ENCODE peak calls at places on chromosomes 3 and 15, in five cellular contexts. One of them, this sample, is unnamed.

GRCh38 chr15:68052431-68052830 is 1.7 kb upstream of the PIAS1 start:
- DNase-seq in thyroid gland: no peak
- DNase-seq in body of pancreas: no peak
- DNase-seq in IMR-90: peak
- DNase-seq in OCI-LY7: no peak
- DNase-seq in this sample: no peak

GRCh38 chr3:46027736-46028397 is 584 bp upstream of the XCR1 start:
- DNase-seq in thyroid gland: no peak
- DNase-seq in body of pancreas: no peak
- DNase-seq in IMR-90: no peak
- DNase-seq in OCI-LY7: peak
- DNase-seq in this sample: no peak

GRCh38 chr15:70095387-70096214 is 2.1 kb downstream of the TLE3 start:
- DNase-seq in thyroid gland: peak
- DNase-seq in body of pancreas: peak
- DNase-seq in IMR-90: no peak
- DNase-seq in OCI-LY7: peak
- DNase-seq in this sample: no peak

GRCh38 chr15:59169337-59169736 is 37.3 kb upstream of the LDHAL6B start:
- DNase-seq in thyroid gland: no peak
- DNase-seq in body of pancreas: no peak
- DNase-seq in IMR-90: peak
- DNase-seq in OCI-LY7: no peak
- DNase-seq in this sample: no peak

GRCh38 chr3:61562810-61563613 is 1.6 kb downstream of the PTPRG start:
- DNase-seq in thyroid gland: peak
- DNase-seq in body of pancreas: peak
- DNase-seq in IMR-90: peak
- DNase-seq in OCI-LY7: no peak
- DNase-seq in this sample: no peak

GRCh38 chr15:43441316-43441715 is 51.6 kb downstream of the TP53BP1 start:
- DNase-seq in thyroid gland: no peak
- DNase-seq in body of pancreas: no peak
- DNase-seq in IMR-90: peak
- DNase-seq in OCI-LY7: no peak
- DNase-seq in this sample: no peak

GRCh38 chr3:124248471-124249028 is 256.6 kb upstream of the ROPN1 start:
- DNase-seq in thyroid gland: no peak
- DNase-seq in body of pancreas: peak
- DNase-seq in IMR-90: peak
- DNase-seq in OCI-LY7: no peak
- DNase-seq in this sample: no peak

GRCh38 chr3:178966299-178967183 is 105.1 kb downstream of the ZMAT3 start:
- DNase-seq in thyroid gland: no peak
- DNase-seq in body of pancreas: peak
- DNase-seq in IMR-90: peak
- DNase-seq in OCI-LY7: peak
- DNase-seq in this sample: peak

GRCh38 chr3:111577798-111578685 is 17.1 kb downstream of the ZBED2 start:
- DNase-seq in thyroid gland: no peak
- DNase-seq in body of pancreas: no peak
- DNase-seq in IMR-90: peak
- DNase-seq in OCI-LY7: peak
- DNase-seq in this sample: no peak

GRCh38 chr3:189724366-189724765 is 93.2 kb downstream of the TP63 start:
- DNase-seq in thyroid gland: no peak
- DNase-seq in body of pancreas: no peak
- DNase-seq in IMR-90: peak
- DNase-seq in OCI-LY7: no peak
- DNase-seq in this sample: no peak

DNA sequence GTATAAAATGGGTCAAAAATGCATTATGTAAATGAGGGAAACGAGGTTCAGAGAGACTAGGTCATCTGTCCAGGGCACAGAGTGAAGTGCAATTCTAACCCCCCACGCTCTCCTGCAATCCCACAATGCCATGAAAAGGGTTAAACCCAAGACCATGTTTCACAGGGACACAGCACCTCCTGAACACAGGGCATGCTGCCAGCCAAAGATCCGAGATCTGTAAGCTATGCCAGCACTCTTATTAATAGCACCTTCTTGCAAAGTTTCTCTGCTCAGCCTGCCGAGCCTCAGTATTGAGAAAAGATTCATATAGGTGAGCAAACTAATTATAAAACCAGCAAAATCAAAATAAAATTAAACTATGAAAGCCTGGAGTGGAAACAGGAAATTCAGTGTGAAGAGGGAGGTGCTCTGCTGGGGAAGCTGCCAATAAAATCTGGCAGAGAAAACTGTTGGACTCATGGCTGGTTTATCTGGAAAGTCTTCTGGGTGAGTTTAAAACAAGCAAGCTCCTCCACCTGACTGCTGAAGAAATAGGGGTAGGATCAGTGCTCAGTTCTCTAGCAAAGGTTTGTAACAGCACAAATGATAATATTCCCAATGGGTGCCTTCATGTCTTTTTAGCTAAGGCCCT is 50.3 kb downstream of the LRIG1 start:
- DNase-seq in thyroid gland: peak
- DNase-seq in body of pancreas: peak
- DNase-seq in IMR-90: peak
- DNase-seq in OCI-LY7: no peak
- DNase-seq in this sample: peak
- H3K4me3 ChIP-seq in thyroid gland: no peak
- H3K4me3 ChIP-seq in body of pancreas: no peak
- H3K4me3 ChIP-seq in IMR-90: no peak
- H3K4me3 ChIP-seq in OCI-LY7: no peak
- H3K4me3 ChIP-seq in this sample: peak

GRCh38 chr15:71422530-71423259 is 307.4 kb downstream of the THSD4 start:
- DNase-seq in thyroid gland: no peak
- DNase-seq in body of pancreas: no peak
- DNase-seq in IMR-90: no peak
- DNase-seq in OCI-LY7: no peak
- DNase-seq in this sample: no peak

GRCh38 chr15:71431345-71432336 is 316.4 kb downstream of the THSD4 start:
- DNase-seq in thyroid gland: no peak
- DNase-seq in body of pancreas: no peak
- DNase-seq in IMR-90: no peak
- DNase-seq in OCI-LY7: no peak
- DNase-seq in this sample: no peak

GRCh38 chr15:71424765-71425164 is 309.5 kb downstream of the THSD4 start:
- DNase-seq in thyroid gland: no peak
- DNase-seq in body of pancreas: no peak
- DNase-seq in IMR-90: peak
- DNase-seq in OCI-LY7: no peak
- DNase-seq in this sample: no peak

GRCh38 chr15:71425388-71425787 is 310.1 kb downstream of the THSD4 start:
- DNase-seq in thyroid gland: no peak
- DNase-seq in body of pancreas: no peak
- DNase-seq in IMR-90: no peak
- DNase-seq in OCI-LY7: no peak
- DNase-seq in this sample: no peak

GRCh38 chr15:71426792-71427191 is 311.5 kb downstream of the THSD4 start:
- DNase-seq in thyroid gland: no peak
- DNase-seq in body of pancreas: no peak
- DNase-seq in IMR-90: no peak
- DNase-seq in OCI-LY7: no peak
- DNase-seq in this sample: no peak
- H3K4me3 ChIP-seq in thyroid gland: no peak
- H3K4me3 ChIP-seq in body of pancreas: no peak
- H3K4me3 ChIP-seq in IMR-90: no peak
- H3K4me3 ChIP-seq in OCI-LY7: no peak
- H3K4me3 ChIP-seq in this sample: no peak

GRCh38 chr3:42511196-42511595 is 8.8 kb downstream of the VIPR1 start:
- DNase-seq in thyroid gland: no peak
- DNase-seq in body of pancreas: no peak
- DNase-seq in IMR-90: no peak
- DNase-seq in OCI-LY7: no peak
- DNase-seq in this sample: no peak
- H3K4me3 ChIP-seq in thyroid gland: no peak
- H3K4me3 ChIP-seq in body of pancreas: no peak
- H3K4me3 ChIP-seq in IMR-90: no peak
- H3K4me3 ChIP-seq in OCI-LY7: no peak
- H3K4me3 ChIP-seq in this sample: no peak

GRCh38 chr3:131048030-131048429 is 21.4 kb downstream of the NEK11 start:
- DNase-seq in thyroid gland: no peak
- DNase-seq in body of pancreas: no peak
- DNase-seq in IMR-90: no peak
- DNase-seq in OCI-LY7: no peak
- DNase-seq in this sample: no peak
- H3K4me3 ChIP-seq in thyroid gland: no peak
- H3K4me3 ChIP-seq in body of pancreas: no peak
- H3K4me3 ChIP-seq in IMR-90: no peak
- H3K4me3 ChIP-seq in OCI-LY7: no peak
- H3K4me3 ChIP-seq in this sample: no peak

GRCh38 chr3:89571298-89571697 is 463.9 kb downstream of the EPHA3 start:
- DNase-seq in thyroid gland: no peak
- DNase-seq in body of pancreas: no peak
- DNase-seq in IMR-90: no peak
- DNase-seq in OCI-LY7: no peak
- DNase-seq in this sample: no peak
- H3K4me3 ChIP-seq in thyroid gland: no peak
- H3K4me3 ChIP-seq in body of pancreas: no peak
- H3K4me3 ChIP-seq in IMR-90: no peak
- H3K4me3 ChIP-seq in OCI-LY7: no peak
- H3K4me3 ChIP-seq in this sample: no peak

This sample was measured in LNCaP clone FGC.